ENCODE peak calls at places on chromosome 1, in eight cellular contexts. One of them, this sample, is unnamed. For H3K27me3, the result is how much of the 10 kb centered on the place peaks cover.

GRCh38 chr1:228009116-228009827 is 2.5 kb downstream of the WNT3A start:
- DNase-seq in lower lobe of right lung: no peak
- DNase-seq in stomach: peak
- DNase-seq in Peyer's patch: peak
- DNase-seq in mesendoderm: no peak
- DNase-seq in astrocyte: no peak
- DNase-seq in CD4-positive, CD25-positive, alpha-beta regulatory T cell: no peak
- DNase-seq in aorta: peak
- DNase-seq in this sample: no peak

GRCh38 chr1:12179111-12179519 is 12.3 kb downstream of the TNFRSF1B start:
- DNase-seq in lower lobe of right lung: no peak
- DNase-seq in aorta: no peak
- DNase-seq in stomach: no peak
- DNase-seq in astrocyte: peak
- DNase-seq in Peyer's patch: no peak
- DNase-seq in mesendoderm: no peak
- DNase-seq in CD4-positive, CD25-positive, alpha-beta regulatory T cell: peak
- DNase-seq in this sample: peak

GRCh38 chr1:2526824-2527552 is 592 bp upstream of the PANK4 start:
- DNase-seq in mesendoderm: peak
- DNase-seq in CD4-positive, CD25-positive, alpha-beta regulatory T cell: peak
- DNase-seq in aorta: no peak
- DNase-seq in astrocyte: peak
- DNase-seq in lower lobe of right lung: no peak
- DNase-seq in stomach: no peak
- DNase-seq in Peyer's patch: no peak
- DNase-seq in this sample: no peak

GRCh38 chr1:60740154-60740553 is 342.2 kb upstream of the NFIA start:
- DNase-seq in mesendoderm: no peak
- DNase-seq in astrocyte: no peak
- DNase-seq in stomach: no peak
- DNase-seq in aorta: no peak
- DNase-seq in lower lobe of right lung: no peak
- DNase-seq in Peyer's patch: no peak
- DNase-seq in CD4-positive, CD25-positive, alpha-beta regulatory T cell: no peak
- DNase-seq in this sample: no peak

GRCh38 chr1:162213281-162213909 is 143.9 kb downstream of the NOS1AP start:
- DNase-seq in mesendoderm: no peak
- DNase-seq in lower lobe of right lung: peak
- DNase-seq in CD4-positive, CD25-positive, alpha-beta regulatory T cell: no peak
- DNase-seq in Peyer's patch: peak
- DNase-seq in astrocyte: peak
- DNase-seq in stomach: peak
- DNase-seq in aorta: peak
- DNase-seq in this sample: no peak

GRCh38 chr1:75074719-75075395 is 59.3 kb upstream of the LHX8 start:
- DNase-seq in stomach: no peak
- DNase-seq in astrocyte: no peak
- DNase-seq in lower lobe of right lung: no peak
- DNase-seq in mesendoderm: peak
- DNase-seq in aorta: no peak
- DNase-seq in Peyer's patch: no peak
- DNase-seq in CD4-positive, CD25-positive, alpha-beta regulatory T cell: no peak
- DNase-seq in this sample: no peak

GRCh38 chr1:225655509-225656258 is 2.8 kb upstream of the ENAH start:
- DNase-seq in aorta: peak
- DNase-seq in mesendoderm: peak
- DNase-seq in lower lobe of right lung: no peak
- DNase-seq in Peyer's patch: no peak
- DNase-seq in astrocyte: peak
- DNase-seq in stomach: peak
- DNase-seq in CD4-positive, CD25-positive, alpha-beta regulatory T cell: no peak
- DNase-seq in this sample: no peak

GRCh38 chr1:53114581-53115400 is 27.6 kb downstream of the SLC1A7 start:
- DNase-seq in CD4-positive, CD25-positive, alpha-beta regulatory T cell: no peak
- DNase-seq in mesendoderm: no peak
- DNase-seq in aorta: no peak
- DNase-seq in lower lobe of right lung: no peak
- DNase-seq in stomach: no peak
- DNase-seq in astrocyte: no peak
- DNase-seq in Peyer's patch: no peak
- DNase-seq in this sample: no peak

GRCh38 chr1:231091853-231092301 is 51.8 kb upstream of the FAM89A start:
- DNase-seq in Peyer's patch: peak
- DNase-seq in lower lobe of right lung: peak
- DNase-seq in astrocyte: no peak
- DNase-seq in aorta: no peak
- DNase-seq in mesendoderm: peak
- DNase-seq in stomach: peak
- DNase-seq in CD4-positive, CD25-positive, alpha-beta regulatory T cell: no peak
- DNase-seq in this sample: peak

GRCh38 chr1:156703741-156704140 is 1.6 kb downstream of the CRABP2 start:
- DNase-seq in lower lobe of right lung: no peak
- DNase-seq in mesendoderm: peak
- DNase-seq in CD4-positive, CD25-positive, alpha-beta regulatory T cell: no peak
- DNase-seq in Peyer's patch: no peak
- DNase-seq in aorta: no peak
- DNase-seq in stomach: no peak
- DNase-seq in astrocyte: no peak
- DNase-seq in this sample: no peak

GRCh38 chr1:154608522-154609294 is 722 bp upstream of the ADAR start:
- DNase-seq in stomach: peak
- DNase-seq in mesendoderm: peak
- DNase-seq in astrocyte: peak
- DNase-seq in aorta: peak
- DNase-seq in CD4-positive, CD25-positive, alpha-beta regulatory T cell: peak
- DNase-seq in Peyer's patch: peak
- DNase-seq in lower lobe of right lung: no peak
- DNase-seq in this sample: peak

GRCh38 chr1:8424539-8425116 is 106.7 kb downstream of the SLC45A1 start:
- DNase-seq in CD4-positive, CD25-positive, alpha-beta regulatory T cell: peak
- DNase-seq in stomach: peak
- DNase-seq in lower lobe of right lung: peak
- DNase-seq in aorta: no peak
- DNase-seq in Peyer's patch: peak
- DNase-seq in astrocyte: no peak
- DNase-seq in mesendoderm: peak
- DNase-seq in this sample: peak

GRCh38 chr1:205588691-205589445 is 42.9 kb downstream of the ELK4 start:
- DNase-seq in Peyer's patch: no peak
- DNase-seq in stomach: no peak
- DNase-seq in aorta: peak
- DNase-seq in astrocyte: peak
- DNase-seq in mesendoderm: peak
- DNase-seq in lower lobe of right lung: no peak
- DNase-seq in CD4-positive, CD25-positive, alpha-beta regulatory T cell: no peak
- DNase-seq in this sample: no peak

GRCh38 chr1:12616709-12617373 is 1.2 kb downstream of the DHRS3 start:
- DNase-seq in stomach: no peak
- DNase-seq in mesendoderm: no peak
- DNase-seq in astrocyte: no peak
- DNase-seq in Peyer's patch: peak
- DNase-seq in lower lobe of right lung: peak
- DNase-seq in CD4-positive, CD25-positive, alpha-beta regulatory T cell: no peak
- DNase-seq in aorta: peak
- DNase-seq in this sample: no peak

GRCh38 chr1:26949266-26949925 is 10.9 kb downstream of the KDF1 start:
- DNase-seq in stomach: no peak
- DNase-seq in mesendoderm: no peak
- DNase-seq in aorta: no peak
- DNase-seq in Peyer's patch: no peak
- DNase-seq in astrocyte: no peak
- DNase-seq in CD4-positive, CD25-positive, alpha-beta regulatory T cell: no peak
- DNase-seq in lower lobe of right lung: no peak
- DNase-seq in this sample: no peak

GRCh38 chr1:117512728-117513321 is 93.0 kb upstream of the TENT5C start:
- DNase-seq in aorta: no peak
- DNase-seq in Peyer's patch: no peak
- DNase-seq in mesendoderm: no peak
- DNase-seq in stomach: no peak
- DNase-seq in CD4-positive, CD25-positive, alpha-beta regulatory T cell: no peak
- DNase-seq in astrocyte: no peak
- DNase-seq in lower lobe of right lung: no peak
- DNase-seq in this sample: no peak

GRCh38 chr1:22969224-22969829 is 3.3 kb downstream of the LACTBL1 start:
- DNase-seq in stomach: no peak
- DNase-seq in aorta: peak
- DNase-seq in CD4-positive, CD25-positive, alpha-beta regulatory T cell: no peak
- DNase-seq in astrocyte: peak
- DNase-seq in lower lobe of right lung: no peak
- DNase-seq in Peyer's patch: no peak
- DNase-seq in mesendoderm: no peak
- DNase-seq in this sample: no peak

DNA sequence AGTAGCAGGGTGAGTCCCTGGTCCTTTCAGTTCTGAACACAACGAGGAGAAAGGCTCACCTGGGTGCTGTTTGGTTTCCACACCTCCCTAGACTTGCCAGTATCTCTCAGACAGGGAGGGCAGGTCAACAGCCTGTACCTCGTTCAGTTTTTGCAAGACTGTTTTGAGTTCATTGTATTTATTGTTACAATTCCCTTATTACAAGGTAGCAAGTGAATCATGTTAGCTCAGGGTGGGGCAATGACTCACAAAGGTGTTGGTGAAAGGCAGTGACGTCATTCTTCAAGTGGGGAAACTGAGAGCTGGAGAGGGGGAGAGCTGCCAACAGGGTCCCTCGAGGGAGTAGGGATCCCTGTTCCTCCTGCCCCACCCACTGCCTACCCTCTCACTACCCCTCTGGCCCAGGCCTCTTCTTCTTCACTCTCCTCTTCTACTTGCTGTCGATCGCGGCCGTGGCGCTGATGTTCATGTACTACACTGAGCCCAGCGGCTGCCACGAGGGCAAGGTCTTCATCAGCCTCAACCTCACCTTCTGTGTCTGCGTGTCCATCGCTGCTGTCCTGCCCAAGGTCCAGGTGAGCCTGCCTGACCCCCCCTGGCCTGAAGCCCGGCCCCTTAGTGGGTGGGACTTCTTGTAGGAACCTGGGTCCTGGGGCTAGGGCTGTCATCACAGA is 13.4 kb downstream of the SERINC2 start:
- DNase-seq in lower lobe of right lung: no peak
- DNase-seq in aorta: peak
- DNase-seq in stomach: no peak
- DNase-seq in CD4-positive, CD25-positive, alpha-beta regulatory T cell: no peak
- DNase-seq in astrocyte: no peak
- DNase-seq in Peyer's patch: peak
- DNase-seq in mesendoderm: no peak
- DNase-seq in this sample: no peak
- H3K27me3 ChIP-seq in lower lobe of right lung: under half
- H3K27me3 ChIP-seq in aorta: under half
- H3K27me3 ChIP-seq in stomach: under half
- H3K27me3 ChIP-seq in CD4-positive, CD25-positive, alpha-beta regulatory T cell: under half
- H3K27me3 ChIP-seq in astrocyte: under half
- H3K27me3 ChIP-seq in Peyer's patch: under half
- H3K27me3 ChIP-seq in mesendoderm: under half
- H3K27me3 ChIP-seq in this sample: under half

DNA sequence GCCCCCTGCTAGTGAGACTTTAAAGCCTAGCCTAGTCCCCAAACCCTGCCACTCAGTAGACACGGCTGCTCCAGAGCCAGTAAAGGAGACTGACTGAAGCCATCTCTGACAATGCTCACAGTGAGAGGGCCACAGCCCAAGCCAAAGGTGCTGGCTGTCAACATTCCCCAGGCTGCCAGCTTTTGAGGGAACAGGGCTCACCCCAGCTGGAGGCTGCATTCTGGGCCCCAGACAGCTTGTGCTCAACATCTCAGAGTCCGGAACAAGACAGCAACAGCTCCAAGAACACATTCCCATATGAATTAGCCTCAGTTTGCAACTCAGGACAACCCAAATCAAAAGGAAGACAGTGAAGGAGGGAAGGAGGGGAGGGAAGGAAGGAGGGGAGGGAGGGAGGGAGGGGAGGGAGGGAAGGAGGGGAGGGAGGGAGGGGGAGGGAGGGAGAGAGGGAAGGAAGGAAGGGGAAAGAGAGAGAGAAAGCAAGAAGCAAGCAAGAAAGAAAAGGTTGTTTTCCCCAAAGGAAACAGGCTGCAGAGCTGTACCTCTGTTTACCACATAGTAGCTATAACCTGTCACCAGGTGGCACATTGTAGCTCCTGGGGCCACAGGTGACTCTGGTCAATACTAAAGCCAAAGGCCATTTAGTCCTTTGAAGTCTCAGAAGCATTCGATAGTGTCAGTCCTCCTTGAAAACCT is 5.4 kb downstream of the ARTN start:
- DNase-seq in Peyer's patch: no peak
- DNase-seq in aorta: peak
- DNase-seq in CD4-positive, CD25-positive, alpha-beta regulatory T cell: no peak
- DNase-seq in mesendoderm: no peak
- DNase-seq in astrocyte: no peak
- DNase-seq in lower lobe of right lung: no peak
- DNase-seq in stomach: no peak
- DNase-seq in this sample: no peak
- H3K27ac ChIP-seq in Peyer's patch: no peak
- H3K27ac ChIP-seq in aorta: no peak
- H3K27ac ChIP-seq in CD4-positive, CD25-positive, alpha-beta regulatory T cell: no peak
- H3K27ac ChIP-seq in mesendoderm: no peak
- H3K27ac ChIP-seq in astrocyte: no peak
- H3K27ac ChIP-seq in lower lobe of right lung: no peak
- H3K27ac ChIP-seq in stomach: no peak
- H3K27ac ChIP-seq in this sample: no peak

GRCh38 chr1:179029293-179029692 is 3.6 kb downstream of the FAM20B start:
- DNase-seq in astrocyte: no peak
- DNase-seq in CD4-positive, CD25-positive, alpha-beta regulatory T cell: no peak
- DNase-seq in mesendoderm: peak
- DNase-seq in aorta: no peak
- DNase-seq in Peyer's patch: no peak
- DNase-seq in lower lobe of right lung: no peak
- DNase-seq in stomach: no peak
- DNase-seq in this sample: no peak

GRCh38 chr1:179030130-179030529 is 4.4 kb downstream of the FAM20B start:
- DNase-seq in aorta: no peak
- DNase-seq in lower lobe of right lung: no peak
- DNase-seq in Peyer's patch: no peak
- DNase-seq in stomach: no peak
- DNase-seq in astrocyte: no peak
- DNase-seq in mesendoderm: no peak
- DNase-seq in CD4-positive, CD25-positive, alpha-beta regulatory T cell: no peak
- DNase-seq in this sample: no peak

GRCh38 chr1:179031855-179032513 is 6.3 kb downstream of the FAM20B start:
- DNase-seq in aorta: no peak
- DNase-seq in CD4-positive, CD25-positive, alpha-beta regulatory T cell: no peak
- DNase-seq in stomach: no peak
- DNase-seq in mesendoderm: peak
- DNase-seq in Peyer's patch: no peak
- DNase-seq in lower lobe of right lung: no peak
- DNase-seq in astrocyte: peak
- DNase-seq in this sample: no peak

GRCh38 chr1:179030683-179031082 is 5.0 kb downstream of the FAM20B start:
- DNase-seq in mesendoderm: no peak
- DNase-seq in Peyer's patch: no peak
- DNase-seq in aorta: no peak
- DNase-seq in lower lobe of right lung: no peak
- DNase-seq in CD4-positive, CD25-positive, alpha-beta regulatory T cell: no peak
- DNase-seq in stomach: no peak
- DNase-seq in astrocyte: no peak
- DNase-seq in this sample: no peak

GRCh38 chr1:179031284-179031683 is 5.6 kb downstream of the FAM20B start:
- DNase-seq in mesendoderm: no peak
- DNase-seq in aorta: no peak
- DNase-seq in Peyer's patch: no peak
- DNase-seq in stomach: no peak
- DNase-seq in CD4-positive, CD25-positive, alpha-beta regulatory T cell: no peak
- DNase-seq in astrocyte: no peak
- DNase-seq in lower lobe of right lung: no peak
- DNase-seq in this sample: no peak
- H3K4me3 ChIP-seq in mesendoderm: no peak
- H3K4me3 ChIP-seq in aorta: no peak
- H3K4me3 ChIP-seq in Peyer's patch: no peak
- H3K4me3 ChIP-seq in stomach: no peak
- H3K4me3 ChIP-seq in CD4-positive, CD25-positive, alpha-beta regulatory T cell: peak
- H3K4me3 ChIP-seq in astrocyte: no peak
- H3K4me3 ChIP-seq in lower lobe of right lung: no peak
- H3K4me3 ChIP-seq in this sample: no peak

GRCh38 chr1:46512135-46512791 is 22.6 kb downstream of the DMBX1 start:
- DNase-seq in lower lobe of right lung: no peak
- DNase-seq in CD4-positive, CD25-positive, alpha-beta regulatory T cell: no peak
- DNase-seq in aorta: peak
- DNase-seq in stomach: no peak
- DNase-seq in Peyer's patch: peak
- DNase-seq in astrocyte: no peak
- DNase-seq in mesendoderm: no peak
- DNase-seq in this sample: no peak
- H3K27me3 ChIP-seq in lower lobe of right lung: under half
- H3K27me3 ChIP-seq in CD4-positive, CD25-positive, alpha-beta regulatory T cell: under half
- H3K27me3 ChIP-seq in aorta: under half
- H3K27me3 ChIP-seq in stomach: under half
- H3K27me3 ChIP-seq in Peyer's patch: under half
- H3K27me3 ChIP-seq in astrocyte: under half
- H3K27me3 ChIP-seq in mesendoderm: under half
- H3K27me3 ChIP-seq in this sample: under half